ENCODE peak calls at places on chromosomes 12 and 14, in five cellular contexts. Y is brain microvascular endothelial cell, F is uterus, H is MG63, Z is prostate gland. W is an unnamed sample.

GRCh38 chr14:96098309-96098998 is 59.3 kb downstream of the C14orf132 start:
- DNase-seq in Z (peak; percentile 52), Y (no peak), H (peak; percentile 32), F (peak; percentile 19), W (peak; percentile 65)

GRCh38 chr14:59018978-59019377 is 169.5 kb upstream of the DAAM1 start:
- DNase-seq in Z (no peak), F (no peak), Y (peak; percentile 13), H (no peak), W (no peak)

GRCh38 chr14:74364271-74364880 is 16.1 kb downstream of the VRTN start:
- DNase-seq in Y (no peak), H (no peak), F (no peak), Z (no peak), W (no peak)

GRCh38 chr14:96564389-96564788 is 62.2 kb downstream of the PAPOLA start:
- DNase-seq in F (no peak), Y (no peak), H (no peak), Z (no peak), W (no peak)

GRCh38 chr14:92382677-92383076 is 59.7 kb downstream of the SLC24A4 start:
- DNase-seq in F (no peak), H (peak; percentile 26), Y (no peak), Z (no peak), W (peak; percentile 13)

GRCh38 chr12:6538420-6539275 is 4.3 kb downstream of the GAPDH start:
- DNase-seq in Z (no peak), F (no peak), Y (no peak), H (peak; percentile 56), W (peak; percentile 59)

GRCh38 chr14:24437020-24437735 is 5.4 kb downstream of the SDR39U1 start:
- DNase-seq in F (no peak), Y (no peak), Z (no peak), H (no peak), W (no peak)

GRCh38 chr14:73829526-73830431 is 21.9 kb upstream of the PTGR2 start:
- DNase-seq in F (no peak), Z (no peak), H (peak; percentile 43), Y (peak; percentile 67), W (peak; percentile 78)

GRCh38 chr12:68237523-68238070 is 12.0 kb upstream of the IL26 start:
- DNase-seq in F (no peak), H (no peak), Z (no peak), Y (no peak), W (no peak)

GRCh38 chr12:131850856-131851559 is 22.8 kb downstream of the MMP17 start:
- DNase-seq in Z (peak; percentile 27), H (no peak), F (no peak), Y (no peak), W (no peak)
- H3K4me3 ChIP-seq in Z (no peak overlapping the region), H (no peak overlapping the region), F (no peak overlapping the region), Y (no peak overlapping the region), W (no peak overlapping the region)

GRCh38 chr12:121754836-121755235 is 38.7 kb downstream of the RHOF start:
- DNase-seq in H (no peak), F (no peak), Z (peak; percentile 62), Y (no peak), W (no peak)
- H3K27me3 ChIP-seq in H (no peaks in the 10 kb centered on the region), F (no peaks in the 10 kb centered on the region), Z (no peaks in the 10 kb centered on the region), Y (no peaks in the 10 kb centered on the region), W (no peaks in the 10 kb centered on the region)

GRCh38 chr14:44963775-44964380 is 1.9 kb downstream of the TOGARAM1 start:
- DNase-seq in Z (no peak), H (peak; percentile 8), Y (no peak), F (no peak), W (no peak)

GRCh38 chr14:44971459-44971858 is 9.5 kb downstream of the TOGARAM1 start:
- DNase-seq in Y (no peak), F (no peak), Z (no peak), H (no peak), W (no peak)

GRCh38 chr14:44962573-44963528 is 861 bp downstream of the TOGARAM1 start:
- DNase-seq in H (peak; percentile 31), F (peak; percentile 53), Y (peak; percentile 20), Z (peak; percentile 29), W (peak; percentile 24)

GRCh38 chr14:44970907-44971306 is 8.9 kb downstream of the TOGARAM1 start:
- DNase-seq in Y (no peak), Z (no peak), H (no peak), F (no peak), W (no peak)

DNA sequence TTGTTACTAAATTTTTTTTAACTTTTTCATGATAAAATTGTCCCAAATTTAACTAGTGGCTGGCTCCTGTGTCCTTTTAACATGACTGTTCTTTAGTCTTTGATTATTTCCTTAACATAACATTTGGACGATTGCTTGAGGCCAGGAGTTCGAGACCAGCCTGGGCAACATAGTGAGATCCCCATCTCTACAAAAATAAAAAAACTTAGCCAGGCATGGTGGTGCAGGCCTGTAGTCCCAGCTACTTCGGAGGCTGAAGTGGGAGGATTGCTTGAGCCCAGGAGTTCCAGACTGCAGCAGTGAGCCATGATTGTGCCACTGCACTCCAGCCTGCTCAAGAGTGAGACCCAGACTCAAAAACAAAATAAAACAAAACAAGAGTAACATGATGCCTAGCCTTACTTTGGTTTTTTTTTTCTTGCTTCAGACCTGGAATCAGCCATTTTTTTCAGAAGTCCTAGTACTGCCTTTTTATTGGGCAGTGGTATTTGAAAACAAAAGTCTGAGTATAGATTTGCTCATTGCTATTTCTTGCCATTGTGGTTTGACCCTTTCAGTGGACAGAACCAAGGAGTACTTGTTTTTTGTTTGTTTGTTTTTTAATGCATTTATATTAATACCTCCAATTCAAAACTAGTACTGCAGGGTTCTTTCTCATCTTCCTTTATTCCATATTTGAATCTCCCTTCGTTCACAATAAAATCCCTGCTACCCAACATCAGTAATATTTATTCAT is 4.8 kb downstream of the TOGARAM1 start:
- DNase-seq in Z (no peak), H (no peak), Y (no peak), F (no peak), W (no peak)
- H3K4me3 ChIP-seq in Z (no peak overlapping the region), H (no peak overlapping the region), Y (peak overlapping the region; percentile 28), F (no peak overlapping the region), W (no peak overlapping the region)

GRCh38 chr12:57241556-57242310 is 9.3 kb downstream of the STAC3 start:
- DNase-seq in Z (no peak), H (no peak), F (no peak), Y (no peak), W (no peak)
- H3K27me3 ChIP-seq in Z (no peaks in the 10 kb centered on the region), H (no peaks in the 10 kb centered on the region), F (peaks cover 37% of the 10 kb centered on the region), Y (peaks cover 20% of the 10 kb centered on the region), W (peaks cover 6% of the 10 kb centered on the region)

DNA sequence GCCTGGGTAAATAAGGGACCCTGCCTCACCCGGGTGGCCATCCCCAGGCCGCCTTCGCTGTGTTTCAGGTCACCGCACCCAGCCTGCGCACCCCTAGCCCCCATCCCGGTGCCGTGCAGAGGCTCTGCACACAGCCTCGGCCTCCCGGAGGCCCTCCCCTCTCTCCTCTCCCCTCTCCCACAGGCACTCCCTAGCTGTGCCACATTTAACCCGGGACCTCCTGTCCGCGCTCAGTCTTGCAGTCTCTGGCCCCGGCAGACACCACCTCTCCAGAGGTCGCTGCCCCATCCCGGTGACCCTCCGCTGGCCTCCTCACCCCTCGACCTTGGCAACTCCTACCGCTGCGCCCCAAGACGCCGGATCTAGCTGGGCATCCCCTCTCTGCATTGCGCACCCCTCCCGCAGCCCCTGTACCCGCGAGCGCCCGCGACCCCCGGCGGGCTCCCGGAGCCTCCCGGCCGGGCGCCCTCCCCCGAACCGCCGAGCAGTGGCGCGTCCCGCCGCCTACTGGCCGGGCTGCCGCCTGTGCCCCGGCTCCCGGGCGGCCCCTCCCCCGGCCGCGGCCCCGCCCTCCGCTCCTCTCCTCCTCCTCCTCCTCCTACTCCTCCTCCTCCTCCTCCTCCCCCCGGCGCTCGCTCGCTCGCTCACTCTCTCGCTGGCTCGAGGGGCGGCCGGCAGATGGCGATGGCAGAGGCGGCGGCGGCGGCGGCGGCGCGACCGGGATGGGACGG is 120.7 kb downstream of the AACS start:
- DNase-seq in F (no peak), H (peak; percentile 83), Y (peak; percentile 18), Z (peak; percentile 59), W (peak; percentile 33)
- H3K4me3 ChIP-seq in F (peak within 1 kb of the TSS; percentile 8), H (peak within 1 kb of the TSS; percentile 21), Y (peak within 1 kb of the TSS; percentile 37), Z (peak within 1 kb of the TSS; percentile 23), W (peak within 1 kb of the TSS; percentile 17)

GRCh38 chr12:128792881-128793280 is 30.9 kb downstream of the SLC15A4 start:
- DNase-seq in F (no peak), H (no peak), Z (no peak), Y (no peak), W (no peak)
- H3K27me3 ChIP-seq in F (no peaks in the 10 kb centered on the region), H (no peaks in the 10 kb centered on the region), Z (no peaks in the 10 kb centered on the region), Y (no peaks in the 10 kb centered on the region), W (no peaks in the 10 kb centered on the region)

DNA sequence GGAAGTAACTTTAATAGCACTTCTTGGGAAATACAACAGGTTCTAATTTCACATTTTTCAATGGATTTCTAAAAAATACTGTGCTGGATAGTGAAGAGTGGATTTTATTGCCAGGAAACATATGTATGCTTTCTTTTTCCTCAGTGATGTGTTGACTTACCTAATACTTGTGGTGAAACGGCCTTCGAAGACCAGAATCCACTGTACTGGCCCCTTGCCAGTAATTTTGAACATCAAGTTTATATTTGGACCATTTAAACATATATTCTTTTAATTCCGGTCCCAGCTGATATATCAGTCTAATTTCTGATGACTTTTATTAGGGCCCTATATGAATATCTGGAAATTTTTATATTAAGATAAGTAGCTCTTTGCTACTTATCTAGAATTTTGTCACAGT is 1.8 kb downstream of the MSRB3 start:
- DNase-seq in Y (peak; percentile 18), F (no peak), Z (no peak), H (no peak), W (no peak)
- H3K4me3 ChIP-seq in Y (no peak overlapping the region), F (no peak overlapping the region), Z (no peak overlapping the region), H (peak overlapping the region; percentile 93), W (no peak overlapping the region)